ENCODE peak calls at places on chromosome 18, in six cellular contexts. Z, E, K, P, U and O are unnamed samples.

GRCh38 chr18:63271881-63272299 is 47.7 kb downstream of the BCL2 start:
- DNase-seq in Z (no peak), E (no peak), K (no peak), P (no peak), U (no peak), O (no peak)

GRCh38 chr18:49510393-49511115 is 23.5 kb upstream of the C18orf32 start:
- DNase-seq in Z (no peak), E (no peak), K (peak; percentile 60), P (peak; percentile 68), U (peak; percentile 40), O (no peak)

GRCh38 chr18:66461344-66461743 is 142.5 kb downstream of the CDH19 start:
- DNase-seq in Z (no peak), E (no peak), K (no peak), P (no peak), U (no peak), O (no peak)

GRCh38 chr18:13544953-13545352 is 181.4 kb downstream of the FAM210A start:
- DNase-seq in Z (no peak), E (no peak), K (no peak), P (no peak), U (no peak), O (peak; percentile 29)

GRCh38 chr18:79816092-79816491 is 18.4 kb downstream of the KCNG2 start:
- DNase-seq in Z (no peak), E (no peak), K (no peak), P (no peak), U (no peak), O (no peak)

GRCh38 chr18:3771121-3771971 is 321.4 kb downstream of the TGIF1 start:
- DNase-seq in Z (peak; percentile 86), E (peak; percentile 91), K (peak; percentile 93), P (peak; percentile 87), U (peak; percentile 96), O (no peak)

GRCh38 chr18:49230331-49230730 is 230.1 kb downstream of the DYM start:
- DNase-seq in Z (no peak), E (no peak), K (no peak), P (no peak), U (no peak), O (no peak)

GRCh38 chr18:56139792-56140254 is 498.6 kb downstream of the TXNL1 start:
- DNase-seq in Z (peak; percentile 51), E (no peak), K (peak; percentile 36), P (no peak), U (peak; percentile 95), O (no peak)

GRCh38 chr18:70422061-70422965 is 133.5 kb downstream of the SOCS6 start:
- DNase-seq in Z (peak; percentile 64), E (peak; percentile 87), K (peak; percentile 97), P (no peak), U (peak; percentile 93), O (no peak)

GRCh38 chr18:72672364-72673151 is 128.4 kb upstream of the CBLN2 start:
- DNase-seq in Z (no peak), E (no peak), K (peak; percentile 9), P (peak; percentile 49), U (peak; percentile 11), O (no peak)

GRCh38 chr18:49890041-49890440 is 76.7 kb upstream of the ACAA2 start:
- DNase-seq in Z (no peak), E (no peak), K (no peak), P (no peak), U (no peak), O (no peak)

GRCh38 chr18:3554091-3554601 is 104.2 kb downstream of the TGIF1 start:
- DNase-seq in Z (no peak), E (no peak), K (peak; percentile 5), P (peak; percentile 81), U (no peak), O (no peak)

GRCh38 chr18:27130029-27130428 is 55.1 kb downstream of the CHST9 start:
- DNase-seq in Z (no peak), E (no peak), K (no peak), P (no peak), U (no peak), O (no peak)

GRCh38 chr18:80175451-80176235 is 66.6 kb downstream of the ADNP2 start:
- DNase-seq in Z (no peak), E (no peak), K (no peak), P (no peak), U (no peak), O (no peak)

GRCh38 chr18:67379991-67380390 is 136.5 kb downstream of the DSEL start:
- DNase-seq in Z (no peak), E (no peak), K (no peak), P (no peak), U (peak; percentile 21), O (no peak)

GRCh38 chr18:70075906-70076305 is 128.2 kb upstream of the CD226 start:
- DNase-seq in Z (no peak), E (no peak), K (peak; percentile 27), P (no peak), U (no peak), O (no peak)

GRCh38 chr18:59837586-59837985 is 62.2 kb upstream of the PMAIP1 start:
- DNase-seq in Z (no peak), E (no peak), K (peak; percentile 75), P (peak; percentile 71), U (peak; percentile 67), O (no peak)

GRCh38 chr18:45384137-45384998 is 230.9 kb upstream of the SLC14A2 start:
- DNase-seq in Z (no peak), E (no peak), K (peak; percentile 47), P (peak; percentile 88), U (peak; percentile 35), O (no peak)

GRCh38 chr18:21826196-21826595 is 85.6 kb downstream of the MIB1 start:
- DNase-seq in Z (no peak), E (no peak), K (peak; percentile 36), P (peak; percentile 2), U (peak; percentile 70), O (no peak)

GRCh38 chr18:43780782-43781340 is 503.6 kb upstream of the SYT4 start:
- DNase-seq in Z (no peak), E (no peak), K (peak; percentile 62), P (no peak), U (peak; percentile 29), O (no peak)

GRCh38 chr18:69172046-69172445 is 228.6 kb upstream of the DOK6 start:
- DNase-seq in Z (no peak), E (no peak), K (no peak), P (no peak), U (peak; percentile 10), O (no peak)

GRCh38 chr18:22203035-22203434 is 33.6 kb downstream of the GATA6 start:
- DNase-seq in Z (no peak), E (no peak), K (no peak), P (no peak), U (no peak), O (no peak)

GRCh38 chr18:7206231-7206630 is 24.7 kb upstream of the LRRC30 start:
- DNase-seq in Z (no peak), E (no peak), K (no peak), P (no peak), U (no peak), O (no peak)

GRCh38 chr18:74976331-74976909 is 232.5 kb downstream of the PTGR3 start:
- DNase-seq in Z (no peak), E (no peak), K (no peak), P (no peak), U (no peak), O (no peak)

GRCh38 chr18:7084080-7084765 is 33.4 kb downstream of the LAMA1 start:
- DNase-seq in Z (no peak), E (no peak), K (peak; percentile 66), P (no peak), U (peak; percentile 60), O (no peak)

GRCh38 chr18:30988440-30988839 is 54.1 kb downstream of the DSC3 start:
- DNase-seq in Z (no peak), E (no peak), K (no peak), P (no peak), U (no peak), O (no peak)

GRCh38 chr18:39389800-39390379 is 1824.3 kb upstream of the CELF4 start:
- DNase-seq in Z (no peak), E (no peak), K (no peak), P (peak; percentile 72), U (no peak), O (no peak)

DNA sequence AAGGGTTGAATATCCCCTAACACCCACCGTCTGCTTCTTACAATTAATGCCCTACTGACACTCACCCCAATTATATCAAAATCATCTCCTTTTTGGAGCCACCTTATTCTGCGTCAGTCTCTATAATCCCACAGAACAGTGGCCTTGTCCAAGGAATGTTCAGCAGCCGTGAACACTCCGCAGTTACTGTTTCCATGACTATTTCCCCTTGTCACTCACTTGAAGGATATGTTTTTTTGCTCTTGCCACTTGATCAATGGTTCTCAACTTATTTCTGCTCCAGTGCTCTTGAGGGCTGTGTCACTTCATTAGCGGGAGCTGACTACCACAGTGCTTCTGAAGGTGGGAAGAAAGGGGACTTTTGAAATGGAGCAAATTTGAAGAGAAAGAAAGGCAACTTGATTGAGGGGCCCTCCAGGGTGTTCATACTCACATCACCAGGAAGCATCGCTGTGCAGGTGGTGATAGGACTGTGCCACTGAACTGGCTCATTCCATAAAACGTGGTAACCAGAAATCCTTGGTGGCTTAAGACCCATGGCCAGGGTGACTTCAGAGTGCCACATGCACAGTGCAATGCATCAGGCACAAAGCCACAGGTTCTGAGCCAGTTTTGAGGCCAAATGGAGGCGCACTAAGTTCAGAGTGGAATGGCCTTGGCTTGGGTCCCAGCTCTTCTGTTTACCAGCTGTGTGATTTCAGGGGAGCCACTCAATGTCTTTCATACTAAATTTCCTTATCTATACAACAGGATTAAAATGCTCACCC is 320.6 kb upstream of the RAB12 start:
- DNase-seq in Z (no peak), E (no peak), K (no peak), P (peak; percentile 9), U (no peak), O (no peak)
- TF ChIP-seq CTCF in Z (no peak), E (no peak), K (no peak), P (no peak), U (no peak), O (no peak)

DNA sequence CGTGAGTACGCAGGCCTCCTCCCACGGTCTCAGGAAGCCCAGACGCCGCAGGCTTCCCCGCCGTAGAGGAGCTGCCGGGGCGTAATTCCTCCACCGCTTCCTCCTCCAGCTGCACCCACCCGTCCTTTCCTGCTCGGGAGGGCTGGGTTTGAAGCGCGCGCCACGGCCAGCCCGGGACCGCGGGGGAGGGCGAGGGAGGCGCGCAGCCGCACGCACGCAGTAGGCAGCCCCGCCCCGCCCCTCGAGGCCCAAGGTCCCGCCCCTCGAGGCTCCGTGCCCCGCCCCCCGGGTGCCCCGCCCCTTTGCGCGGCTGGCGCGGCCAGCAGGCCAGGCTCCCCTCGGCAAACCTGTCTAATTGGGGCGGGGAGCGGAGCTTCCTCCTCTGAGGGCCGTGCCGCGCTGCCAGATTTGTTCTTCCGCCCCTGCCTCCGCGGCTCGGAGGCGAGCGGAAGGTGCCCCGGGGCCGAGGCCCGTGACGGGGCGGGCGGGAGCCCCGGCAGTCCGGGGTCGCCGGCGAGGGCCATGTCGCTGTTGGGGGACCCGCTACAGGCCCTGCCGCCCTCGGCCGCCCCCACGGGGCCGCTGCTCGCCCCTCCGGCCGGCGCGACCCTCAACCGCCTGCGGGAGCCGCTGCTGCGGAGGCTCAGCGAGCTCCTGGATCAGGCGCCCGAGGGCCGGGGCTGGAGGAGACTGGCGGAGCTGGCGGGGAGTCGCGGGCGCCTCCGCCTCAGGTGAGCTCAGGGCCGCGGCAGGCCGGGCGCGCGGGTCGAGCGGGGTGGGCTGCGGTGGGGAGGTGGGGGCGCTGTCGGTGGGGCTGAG is at the start of gene MALT1:
- DNase-seq in Z (peak; percentile 94), E (peak; percentile 95), K (peak; percentile 91), P (peak; percentile 96), U (peak; percentile 85), O (peak; percentile 94)
- TF ChIP-seq CTCF in Z (peak; percentile 40), E (peak; percentile 14), K (no peak), P (peak; percentile 42), U (peak; percentile 28), O (peak; percentile 54)

GRCh38 chr18:9289698-9290097 is 44.9 kb upstream of the TWSG1 start:
- DNase-seq in Z (no peak), E (no peak), K (no peak), P (no peak), U (no peak), O (no peak)
- TF ChIP-seq CTCF in Z (no peak), E (no peak), K (no peak), P (no peak), U (no peak), O (no peak)

GRCh38 chr18:57959278-57959677 is 84.7 kb upstream of the NEDD4L start:
- DNase-seq in Z (no peak), E (peak; percentile 57), K (peak; percentile 31), P (peak; percentile 57), U (peak; percentile 62), O (no peak)
- TF ChIP-seq CTCF in Z (no peak), E (peak; percentile 32), K (peak; percentile 42), P (peak; percentile 58), U (peak; percentile 44), O (peak; percentile 76)